ENCODE peak calls at places on chromosomes 13 and 19, in seven cellular contexts. One of them, this sample, is unnamed.

GRCh38 chr19:14933506-14933905 is 7.8 kb upstream of the OR7C2 start:
- DNase-seq in H54: no peak
- DNase-seq in esophagus squamous epithelium: no peak
- DNase-seq in suprapubic skin: no peak
- DNase-seq in body of pancreas: no peak
- DNase-seq in heart left ventricle: no peak
- DNase-seq in transverse colon: no peak
- DNase-seq in this sample: no peak

GRCh38 chr13:33799950-33800592 is 17.9 kb upstream of the RFC3 start:
- DNase-seq in suprapubic skin: no peak
- DNase-seq in transverse colon: no peak
- DNase-seq in esophagus squamous epithelium: no peak
- DNase-seq in heart left ventricle: no peak
- DNase-seq in H54: no peak
- DNase-seq in body of pancreas: no peak
- DNase-seq in this sample: peak

GRCh38 chr13:105462981-105463380 is 1072.5 kb downstream of the EFNB2 start:
- DNase-seq in heart left ventricle: no peak
- DNase-seq in suprapubic skin: no peak
- DNase-seq in H54: no peak
- DNase-seq in esophagus squamous epithelium: no peak
- DNase-seq in body of pancreas: no peak
- DNase-seq in transverse colon: no peak
- DNase-seq in this sample: no peak

GRCh38 chr13:75296651-75297050 is 185.3 kb downstream of the TBC1D4 start:
- DNase-seq in heart left ventricle: no peak
- DNase-seq in transverse colon: no peak
- DNase-seq in body of pancreas: no peak
- DNase-seq in suprapubic skin: no peak
- DNase-seq in esophagus squamous epithelium: no peak
- DNase-seq in H54: no peak
- DNase-seq in this sample: no peak

GRCh38 chr19:47518139-47518538 is 3.3 kb upstream of the NAPA start:
- DNase-seq in H54: no peak
- DNase-seq in heart left ventricle: no peak
- DNase-seq in body of pancreas: no peak
- DNase-seq in transverse colon: peak
- DNase-seq in esophagus squamous epithelium: no peak
- DNase-seq in suprapubic skin: no peak
- DNase-seq in this sample: no peak

GRCh38 chr13:43289458-43290255 is 266.3 kb downstream of the DNAJC15 start:
- DNase-seq in esophagus squamous epithelium: no peak
- DNase-seq in suprapubic skin: no peak
- DNase-seq in H54: no peak
- DNase-seq in body of pancreas: no peak
- DNase-seq in transverse colon: no peak
- DNase-seq in heart left ventricle: no peak
- DNase-seq in this sample: peak

GRCh38 chr13:100658363-100658762 is 16.2 kb downstream of the TMTC4 start:
- DNase-seq in H54: no peak
- DNase-seq in esophagus squamous epithelium: no peak
- DNase-seq in transverse colon: no peak
- DNase-seq in heart left ventricle: no peak
- DNase-seq in body of pancreas: no peak
- DNase-seq in suprapubic skin: no peak
- DNase-seq in this sample: no peak

GRCh38 chr19:40702337-40703012 is 12.0 kb upstream of the NUMBL start:
- DNase-seq in H54: no peak
- DNase-seq in suprapubic skin: no peak
- DNase-seq in body of pancreas: no peak
- DNase-seq in transverse colon: no peak
- DNase-seq in heart left ventricle: peak
- DNase-seq in esophagus squamous epithelium: no peak
- DNase-seq in this sample: peak

GRCh38 chr13:100794575-100794974 is 120.0 kb upstream of the TMTC4 start:
- DNase-seq in suprapubic skin: no peak
- DNase-seq in esophagus squamous epithelium: no peak
- DNase-seq in H54: no peak
- DNase-seq in heart left ventricle: no peak
- DNase-seq in transverse colon: no peak
- DNase-seq in body of pancreas: no peak
- DNase-seq in this sample: no peak

GRCh38 chr19:13842294-13843103 is 34.4 kb upstream of the NANOS3 start:
- DNase-seq in suprapubic skin: peak
- DNase-seq in esophagus squamous epithelium: no peak
- DNase-seq in H54: no peak
- DNase-seq in body of pancreas: peak
- DNase-seq in transverse colon: peak
- DNase-seq in heart left ventricle: peak
- DNase-seq in this sample: peak
- TF ChIP-seq POLR2A in suprapubic skin: peak
- TF ChIP-seq POLR2A in esophagus squamous epithelium: no peak
- TF ChIP-seq POLR2A in H54: peak
- TF ChIP-seq POLR2A in body of pancreas: peak
- TF ChIP-seq POLR2A in transverse colon: peak
- TF ChIP-seq POLR2A in heart left ventricle: peak
- TF ChIP-seq POLR2A in this sample: peak

GRCh38 chr19:45460807-45461347 is 6.9 kb upstream of the FOSB start:
- DNase-seq in body of pancreas: no peak
- DNase-seq in H54: no peak
- DNase-seq in esophagus squamous epithelium: no peak
- DNase-seq in heart left ventricle: no peak
- DNase-seq in transverse colon: no peak
- DNase-seq in suprapubic skin: no peak
- DNase-seq in this sample: no peak

GRCh38 chr19:45455707-45456499 is 11.9 kb upstream of the FOSB start:
- DNase-seq in suprapubic skin: peak
- DNase-seq in esophagus squamous epithelium: no peak
- DNase-seq in body of pancreas: peak
- DNase-seq in H54: peak
- DNase-seq in transverse colon: peak
- DNase-seq in heart left ventricle: peak
- DNase-seq in this sample: peak

GRCh38 chr19:45456500-45456815 is 11.3 kb upstream of the FOSB start:
- DNase-seq in esophagus squamous epithelium: no peak
- DNase-seq in suprapubic skin: no peak
- DNase-seq in body of pancreas: no peak
- DNase-seq in H54: no peak
- DNase-seq in heart left ventricle: no peak
- DNase-seq in transverse colon: no peak
- DNase-seq in this sample: no peak

GRCh38 chr19:45462174-45462573 is 5.6 kb upstream of the FOSB start:
- DNase-seq in body of pancreas: no peak
- DNase-seq in esophagus squamous epithelium: no peak
- DNase-seq in transverse colon: no peak
- DNase-seq in suprapubic skin: no peak
- DNase-seq in heart left ventricle: no peak
- DNase-seq in H54: no peak
- DNase-seq in this sample: no peak

DNA sequence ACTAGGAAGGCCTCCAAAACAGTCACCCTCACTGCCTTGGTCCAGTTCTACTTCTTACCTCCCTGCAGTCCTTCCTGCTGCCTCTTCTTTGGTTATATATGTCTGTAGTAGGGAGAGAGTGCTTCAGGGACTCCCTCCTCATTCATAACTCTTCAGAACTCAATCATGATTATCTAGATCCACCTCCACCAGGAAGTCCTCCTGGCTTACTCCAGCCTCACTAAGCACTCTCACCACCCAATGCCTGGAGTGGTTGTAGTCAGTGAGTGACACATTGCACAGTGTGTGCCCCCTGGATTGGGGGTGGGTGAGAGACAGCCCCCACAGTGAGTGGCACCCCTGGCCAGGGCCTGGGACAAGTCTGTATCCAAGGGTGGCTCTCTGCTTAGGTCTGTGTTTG is 10.0 kb upstream of the FOSB start:
- DNase-seq in H54: no peak
- DNase-seq in esophagus squamous epithelium: no peak
- DNase-seq in heart left ventricle: no peak
- DNase-seq in transverse colon: no peak
- DNase-seq in suprapubic skin: no peak
- DNase-seq in body of pancreas: no peak
- DNase-seq in this sample: no peak
- TF ChIP-seq POLR2A in H54: no peak
- TF ChIP-seq POLR2A in esophagus squamous epithelium: no peak
- TF ChIP-seq POLR2A in heart left ventricle: no peak
- TF ChIP-seq POLR2A in transverse colon: no peak
- TF ChIP-seq POLR2A in suprapubic skin: no peak
- TF ChIP-seq POLR2A in body of pancreas: no peak
- TF ChIP-seq POLR2A in this sample: no peak

GRCh38 chr19:55605207-55605636 is 225 bp upstream of the ZNF865 start:
- DNase-seq in esophagus squamous epithelium: peak
- DNase-seq in body of pancreas: peak
- DNase-seq in heart left ventricle: peak
- DNase-seq in H54: peak
- DNase-seq in transverse colon: peak
- DNase-seq in suprapubic skin: peak
- DNase-seq in this sample: peak
- TF ChIP-seq POLR2A in esophagus squamous epithelium: no peak
- TF ChIP-seq POLR2A in body of pancreas: no peak
- TF ChIP-seq POLR2A in heart left ventricle: peak
- TF ChIP-seq POLR2A in H54: no peak
- TF ChIP-seq POLR2A in transverse colon: peak
- TF ChIP-seq POLR2A in suprapubic skin: no peak
- TF ChIP-seq POLR2A in this sample: peak

GRCh38 chr13:31950121-31950810 is 81.3 kb upstream of the FRY start:
- DNase-seq in suprapubic skin: no peak
- DNase-seq in transverse colon: no peak
- DNase-seq in heart left ventricle: no peak
- DNase-seq in H54: no peak
- DNase-seq in body of pancreas: no peak
- DNase-seq in esophagus squamous epithelium: no peak
- DNase-seq in this sample: no peak

GRCh38 chr13:31952641-31953380 is 78.8 kb upstream of the FRY start:
- DNase-seq in esophagus squamous epithelium: no peak
- DNase-seq in suprapubic skin: no peak
- DNase-seq in heart left ventricle: no peak
- DNase-seq in transverse colon: no peak
- DNase-seq in body of pancreas: no peak
- DNase-seq in H54: no peak
- DNase-seq in this sample: no peak

GRCh38 chr13:31947105-31947504 is 84.5 kb upstream of the FRY start:
- DNase-seq in H54: no peak
- DNase-seq in heart left ventricle: no peak
- DNase-seq in esophagus squamous epithelium: no peak
- DNase-seq in body of pancreas: no peak
- DNase-seq in transverse colon: no peak
- DNase-seq in suprapubic skin: no peak
- DNase-seq in this sample: no peak

GRCh38 chr13:31947506-31947905 is 84.1 kb upstream of the FRY start:
- DNase-seq in esophagus squamous epithelium: no peak
- DNase-seq in H54: no peak
- DNase-seq in heart left ventricle: no peak
- DNase-seq in transverse colon: no peak
- DNase-seq in suprapubic skin: no peak
- DNase-seq in body of pancreas: no peak
- DNase-seq in this sample: no peak

DNA sequence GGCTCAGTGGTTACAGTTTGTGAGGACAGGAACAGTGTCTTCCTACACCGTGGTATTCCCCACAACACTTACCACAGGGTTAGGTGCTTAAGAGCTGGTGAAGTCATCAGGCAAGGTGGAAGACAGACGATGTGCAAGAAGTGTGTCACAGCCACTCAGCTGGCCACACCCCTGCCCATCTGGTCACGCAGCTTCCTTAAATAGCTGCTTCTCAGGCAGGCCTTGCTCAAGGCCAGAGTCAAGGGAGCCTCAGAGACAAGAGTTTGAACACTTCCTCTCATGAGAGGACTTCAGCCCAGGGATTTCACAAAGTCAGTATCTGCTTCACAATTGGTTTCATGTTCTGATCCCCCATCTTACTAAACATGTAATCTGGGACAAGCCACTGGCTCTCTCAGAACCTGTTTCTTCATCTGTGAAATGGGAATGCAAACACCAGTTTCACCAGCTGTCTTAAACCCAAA is 80.3 kb upstream of the FRY start:
- DNase-seq in H54: no peak
- DNase-seq in transverse colon: peak
- DNase-seq in esophagus squamous epithelium: peak
- DNase-seq in body of pancreas: peak
- DNase-seq in suprapubic skin: no peak
- DNase-seq in heart left ventricle: peak
- DNase-seq in this sample: no peak
- TF ChIP-seq POLR2A in H54: no peak
- TF ChIP-seq POLR2A in transverse colon: no peak
- TF ChIP-seq POLR2A in esophagus squamous epithelium: no peak
- TF ChIP-seq POLR2A in body of pancreas: no peak
- TF ChIP-seq POLR2A in suprapubic skin: no peak
- TF ChIP-seq POLR2A in heart left ventricle: no peak
- TF ChIP-seq POLR2A in this sample: no peak

DNA sequence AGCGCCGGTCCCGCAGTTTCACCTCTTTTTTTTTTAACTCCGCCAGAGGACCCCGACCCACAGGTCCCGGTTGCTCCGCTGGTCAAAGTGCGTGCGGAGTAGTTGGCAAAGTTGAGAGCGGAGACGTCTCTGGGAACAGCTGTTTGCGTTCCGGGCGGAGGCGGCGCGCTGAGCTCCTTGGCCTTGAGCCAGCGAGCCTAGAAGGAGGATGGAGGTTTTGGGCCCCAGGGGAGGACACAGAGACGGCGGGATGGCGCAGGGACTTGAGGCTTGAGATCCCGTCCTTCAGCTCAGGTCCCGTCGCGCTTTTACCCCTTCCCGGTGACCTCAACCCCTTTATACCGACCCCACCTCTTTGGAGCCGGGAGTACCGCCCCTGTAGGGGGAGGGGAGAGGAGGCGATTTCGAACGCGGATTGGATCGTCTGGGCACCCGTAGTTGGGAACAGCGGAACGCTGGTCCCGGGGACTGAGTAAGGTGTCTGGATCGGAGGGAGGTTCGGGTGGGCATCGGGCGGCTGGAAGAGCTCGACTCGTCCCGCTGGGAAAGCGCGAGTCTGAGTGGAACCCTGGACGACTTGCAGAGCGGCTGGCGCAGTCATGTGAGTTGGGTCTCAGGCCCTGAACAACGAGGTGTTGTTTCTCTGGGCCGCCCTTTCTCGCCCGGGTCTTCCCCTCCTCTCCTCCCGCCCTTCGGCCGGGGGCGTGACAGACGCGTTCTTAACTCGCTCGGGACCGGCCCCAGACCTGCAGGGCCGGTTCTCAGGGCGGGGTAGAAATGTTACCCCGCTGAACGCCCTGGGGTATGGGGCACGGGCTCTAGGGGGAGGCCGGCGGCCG is at the start of gene WBP4:
- DNase-seq in transverse colon: peak
- DNase-seq in body of pancreas: peak
- DNase-seq in esophagus squamous epithelium: peak
- DNase-seq in H54: peak
- DNase-seq in suprapubic skin: peak
- DNase-seq in heart left ventricle: peak
- DNase-seq in this sample: peak
- TF ChIP-seq POLR2A in transverse colon: peak
- TF ChIP-seq POLR2A in body of pancreas: peak
- TF ChIP-seq POLR2A in esophagus squamous epithelium: no peak
- TF ChIP-seq POLR2A in H54: peak
- TF ChIP-seq POLR2A in suprapubic skin: peak
- TF ChIP-seq POLR2A in heart left ventricle: peak
- TF ChIP-seq POLR2A in this sample: peak

GRCh38 chr19:4717191-4717965 is 6.3 kb downstream of the DPP9 start:
- DNase-seq in suprapubic skin: no peak
- DNase-seq in transverse colon: no peak
- DNase-seq in heart left ventricle: no peak
- DNase-seq in esophagus squamous epithelium: no peak
- DNase-seq in H54: no peak
- DNase-seq in body of pancreas: no peak
- DNase-seq in this sample: no peak
- TF ChIP-seq POLR2A in suprapubic skin: no peak
- TF ChIP-seq POLR2A in transverse colon: no peak
- TF ChIP-seq POLR2A in heart left ventricle: no peak
- TF ChIP-seq POLR2A in esophagus squamous epithelium: no peak
- TF ChIP-seq POLR2A in H54: no peak
- TF ChIP-seq POLR2A in body of pancreas: no peak
- TF ChIP-seq POLR2A in this sample: no peak

GRCh38 chr13:109783447-109783814 is 3.0 kb downstream of the IRS2 start:
- DNase-seq in suprapubic skin: no peak
- DNase-seq in esophagus squamous epithelium: no peak
- DNase-seq in heart left ventricle: no peak
- DNase-seq in H54: no peak
- DNase-seq in body of pancreas: no peak
- DNase-seq in transverse colon: no peak
- DNase-seq in this sample: no peak
- TF ChIP-seq POLR2A in suprapubic skin: no peak
- TF ChIP-seq POLR2A in esophagus squamous epithelium: no peak
- TF ChIP-seq POLR2A in heart left ventricle: no peak
- TF ChIP-seq POLR2A in H54: no peak
- TF ChIP-seq POLR2A in body of pancreas: no peak
- TF ChIP-seq POLR2A in transverse colon: no peak
- TF ChIP-seq POLR2A in this sample: no peak